ENCODE peak calls at places on chromosomes 3 and 15, in four cellular contexts. F is K562, P is GM12878, D is HepG2. C is an unnamed sample.

GRCh38 chr15:60006808-60007346 is 2.8 kb downstream of the FOXB1 start:
- DNase-seq in F (no peak), P (no peak), D (no peak), C (no peak)

GRCh38 chr15:93035092-93035915 is 53.7 kb downstream of the RGMA start:
- DNase-seq in F (no peak), P (no peak), D (no peak), C (no peak)

GRCh38 chr3:8625991-8626390 is 18.6 kb downstream of the SSUH2 start:
- DNase-seq in F (no peak), P (no peak), D (no peak), C (no peak)

GRCh38 chr3:155308831-155309230 is 15.3 kb upstream of the STRIT1 start:
- DNase-seq in F (no peak), P (no peak), D (no peak), C (no peak)

GRCh38 chr3:177141471-177141870 is 55.8 kb downstream of the TBL1XR1 start:
- DNase-seq in F (no peak), P (no peak), D (no peak), C (no peak)

GRCh38 chr15:62770111-62770660 is 272.4 kb upstream of the TPM1 start:
- DNase-seq in F (no peak), P (no peak), D (no peak), C (no peak)

GRCh38 chr3:115912372-115912771 is 289.1 kb downstream of the GAP43 start:
- DNase-seq in F (no peak), P (no peak), D (no peak), C (no peak)

GRCh38 chr3:115321396-115321795 is 174.3 kb upstream of the ZBTB20 start:
- DNase-seq in F (no peak), P (no peak), D (no peak), C (no peak)

GRCh38 chr3:11995061-11995460 is 9.1 kb upstream of the SYN2 start:
- DNase-seq in F (no peak), P (no peak), D (no peak), C (peak; percentile 64)

GRCh38 chr15:74548236-74548635 is 7.2 kb downstream of the ARID3B start:
- DNase-seq in F (no peak), P (no peak), D (no peak), C (no peak)

GRCh38 chr3:158765518-158766205 is 33.4 kb upstream of the RARRES1 start:
- DNase-seq in F (no peak), P (no peak), D (no peak), C (no peak)

GRCh38 chr3:126300761-126301481 is 56.3 kb downstream of the KLF15 start:
- DNase-seq in F (no peak), P (no peak), D (peak; percentile 76), C (no peak)

GRCh38 chr3:184756151-184756681 is 44.4 kb upstream of the MAGEF1 start:
- DNase-seq in F (no peak), P (no peak), D (no peak), C (peak; percentile 40)

GRCh38 chr3:133457465-133458067 is 57.7 kb downstream of the BFSP2 start:
- DNase-seq in F (peak; percentile 9), P (no peak), D (no peak), C (no peak)

GRCh38 chr15:38169982-38170381 is 82.7 kb upstream of the SPRED1 start:
- DNase-seq in F (no peak), P (no peak), D (no peak), C (no peak)

GRCh38 chr3:185968168-185968567 is 30.4 kb upstream of the TRA2B start:
- DNase-seq in F (no peak), P (no peak), D (no peak), C (no peak)

GRCh38 chr3:73510298-73510697 is 114.4 kb downstream of the PDZRN3 start:
- DNase-seq in F (no peak), P (no peak), D (no peak), C (no peak)

GRCh38 chr3:63912768-63913588 is 795 bp upstream of the SCAANT1 start:
- DNase-seq in F (peak; percentile 42), P (no peak), D (peak; percentile 21), C (peak; percentile 39)

GRCh38 chr15:76823903-76824302 is 81.2 kb downstream of the SCAPER start:
- DNase-seq in F (no peak), P (no peak), D (no peak), C (no peak)

GRCh38 chr15:26191216-26191615 is 328.1 kb upstream of the ATP10A start:
- DNase-seq in F (no peak), P (no peak), D (no peak), C (no peak)

GRCh38 chr3:99648091-99648490 is 9.7 kb downstream of the COL8A1 start:
- DNase-seq in F (no peak), P (no peak), D (no peak), C (no peak)

GRCh38 chr15:101296418-101297405 is 1.7 kb upstream of the SNRPA1 start:
- DNase-seq in F (no peak), P (no peak), D (no peak), C (no peak)

GRCh38 chr15:50786871-50787270 is 21.4 kb upstream of the SPPL2A start:
- DNase-seq in F (no peak), P (no peak), D (no peak), C (no peak)

GRCh38 chr3:11720220-11721113 is 76.8 kb upstream of the VGLL4 start:
- DNase-seq in F (no peak), P (no peak), D (peak; percentile 46), C (peak; percentile 65)

GRCh38 chr3:124492824-124493223 is 237.4 kb upstream of the UMPS start:
- DNase-seq in F (peak; percentile 53), P (no peak), D (peak; percentile 73), C (peak; percentile 58)
- TF ChIP-seq ETV6 in F (no peak), P (no peak), D (no peak), C (no peak)

DNA sequence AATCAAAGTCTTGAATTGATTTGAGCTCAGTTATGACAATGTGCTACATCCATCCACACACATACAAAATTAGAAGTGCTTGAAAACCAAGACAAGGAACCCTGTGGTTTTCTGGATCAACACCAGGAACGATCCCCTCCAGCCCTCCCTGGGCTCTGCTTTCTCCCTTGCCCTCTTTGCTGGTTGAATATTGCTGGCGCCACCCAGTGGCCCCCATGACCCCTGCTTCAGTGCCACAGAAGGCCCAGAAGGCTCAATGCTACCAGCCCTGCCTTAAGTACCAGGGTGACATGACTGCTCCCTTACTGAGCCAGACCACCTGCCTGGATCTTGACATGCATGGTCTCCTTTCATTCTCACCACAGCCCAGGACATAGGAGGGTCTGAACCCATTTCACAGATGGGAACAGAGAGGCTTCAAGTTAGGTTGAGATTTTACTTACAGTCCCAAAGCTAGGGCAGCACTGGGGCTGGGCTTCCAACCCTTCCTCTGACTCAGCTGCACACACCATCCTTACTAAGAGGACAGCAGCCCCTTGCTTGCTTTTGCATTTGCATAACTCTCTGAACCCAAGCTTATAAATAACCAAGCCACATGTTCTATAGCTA is 15.0 kb downstream of the IL12A start:
- DNase-seq in F (peak; percentile 22), P (no peak), D (peak; percentile 51), C (peak; percentile 78)
- TF ChIP-seq TCF7 in F (no peak), P (no peak), D (no peak), C (no peak)

GRCh38 chr3:32421991-32422859 is 30.6 kb downstream of the CMTM7 start:
- DNase-seq in F (no peak), P (no peak), D (no peak), C (no peak)
- TF ChIP-seq ETV6 in F (no peak), P (no peak), D (no peak), C (no peak)

GRCh38 chr3:195153121-195153520 is 117.8 kb downstream of the XXYLT1 start:
- DNase-seq in F (no peak), P (no peak), D (no peak), C (peak; percentile 39)

GRCh38 chr3:195150194-195151118 is 120.5 kb downstream of the XXYLT1 start:
- DNase-seq in F (peak; percentile 74), P (no peak), D (no peak), C (no peak)

GRCh38 chr3:195153653-195154052 is 117.3 kb downstream of the XXYLT1 start:
- DNase-seq in F (no peak), P (no peak), D (no peak), C (no peak)

GRCh38 chr3:195151402-195151801 is 119.6 kb downstream of the XXYLT1 start:
- DNase-seq in F (no peak), P (no peak), D (no peak), C (no peak)

GRCh38 chr3:195151866-195152526 is 119.0 kb downstream of the XXYLT1 start:
- DNase-seq in F (no peak), P (no peak), D (peak; percentile 50), C (no peak)
- TF ChIP-seq TCF7 in F (no peak), P (no peak), D (no peak), C (no peak)

GRCh38 chr3:13009132-13009945 is 63.9 kb downstream of the IQSEC1 start:
- DNase-seq in F (peak; percentile 36), P (no peak), D (no peak), C (no peak)
- TF ChIP-seq ETV6 in F (no peak), P (peak; percentile 88), D (no peak), C (no peak)

GRCh38 chr15:96064351-96064756 is 266.1 kb upstream of the NR2F2 start:
- DNase-seq in F (no peak), P (no peak), D (peak; percentile 8), C (no peak)
- TF ChIP-seq TCF7 in F (no peak), P (no peak), D (no peak), C (no peak)

DNA sequence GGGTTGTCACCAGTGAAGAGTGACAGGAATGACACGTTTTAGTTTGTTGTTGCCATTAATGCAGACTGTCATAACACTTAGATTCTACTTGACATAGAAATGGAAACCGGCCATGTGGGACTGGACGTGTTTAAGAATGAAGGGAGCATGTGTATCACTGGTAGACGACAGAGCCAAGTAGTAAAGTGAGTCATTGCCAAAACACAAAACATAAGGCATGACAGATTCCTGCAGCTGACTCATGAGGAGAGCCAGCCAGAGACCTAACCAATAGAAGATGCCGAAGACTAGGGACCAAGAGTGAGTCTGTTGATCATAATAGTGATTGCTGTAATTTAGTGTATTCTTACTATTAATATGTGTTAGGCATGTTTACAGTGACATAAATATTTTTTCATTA is 106.1 kb upstream of the PLAAT1 start:
- DNase-seq in F (no peak), P (no peak), D (no peak), C (no peak)
- TF ChIP-seq ETV6 in F (no peak), P (no peak), D (no peak), C (no peak)

DNA sequence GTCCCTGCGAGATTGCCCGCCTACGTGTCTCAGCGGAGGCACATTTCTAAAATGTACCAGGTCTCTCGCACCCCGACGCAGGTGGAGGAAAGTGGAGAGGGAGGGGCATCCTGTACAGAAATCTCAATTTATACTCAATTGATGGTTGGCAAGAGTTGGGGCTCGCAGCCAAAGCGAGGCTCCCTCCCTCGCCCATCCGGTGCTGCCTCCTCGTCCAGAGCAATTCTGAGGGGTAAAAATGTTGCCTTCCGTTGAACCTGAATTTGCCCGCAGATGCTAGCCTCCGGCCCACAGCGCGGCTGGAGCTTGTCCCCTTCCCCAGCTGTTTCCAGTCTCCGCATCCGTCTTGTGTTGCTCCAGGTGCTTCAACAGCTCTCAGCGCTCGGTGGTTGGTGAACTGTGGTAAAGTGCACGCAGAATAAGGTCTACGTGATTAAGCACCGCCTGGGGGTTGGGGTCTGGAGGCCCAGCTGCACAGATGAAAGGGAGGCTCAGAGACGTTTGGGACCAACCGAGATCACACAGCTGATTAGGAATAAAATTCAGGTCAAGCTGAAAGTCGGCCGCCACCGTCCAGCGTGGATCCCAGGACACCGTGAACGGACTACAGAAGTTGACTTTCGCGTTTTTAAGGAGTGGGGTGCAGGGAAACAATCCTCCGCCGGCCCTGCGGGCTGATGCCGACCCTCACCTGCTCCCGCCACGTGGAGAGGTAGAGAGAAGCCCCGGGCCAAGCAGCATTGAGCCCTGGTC is 841 bp upstream of the POLG start:
- DNase-seq in F (no peak), P (no peak), D (peak; percentile 10), C (peak; percentile 53)
- TF ChIP-seq TCF7 in F (no peak), P (no peak), D (no peak), C (no peak)

C was measured in WTC11.